ENCODE peak calls at places on chromosomes 2 and 18, in six cellular contexts. R is stomach, T is K562, N is H1, H is esophagus muscularis mucosa, Z is suprapubic skin. L is an unnamed sample.

GRCh38 chr2:16508061-16508851 is 157.4 kb downstream of the CYRIA start:
- DNase-seq in R (peak; percentile 62), T (peak; percentile 23), N (peak; percentile 82), H (no peak), Z (no peak), L (peak; percentile 43)

GRCh38 chr2:202127793-202128215 is 54.7 kb downstream of the KIAA2012 start:
- DNase-seq in R (no peak), T (no peak), N (no peak), H (no peak), Z (no peak), L (no peak)

GRCh38 chr2:29011650-29012060 is 30.6 kb downstream of the TOGARAM2 start:
- DNase-seq in R (peak; percentile 76), T (no peak), N (no peak), H (no peak), Z (no peak), L (peak; percentile 68)

GRCh38 chr2:232350804-232351685 is 27.5 kb upstream of the ALPP start:
- DNase-seq in R (no peak), T (no peak), N (peak; percentile 54), H (no peak), Z (peak; percentile 77), L (no peak)

GRCh38 chr2:227410191-227410590 is 22.4 kb upstream of the SCYGR1 start:
- DNase-seq in R (no peak), T (no peak), N (no peak), H (no peak), Z (no peak), L (no peak)

GRCh38 chr2:122539920-122540319 is 784.5 kb downstream of the TSN start:
- DNase-seq in R (no peak), T (no peak), N (no peak), H (no peak), Z (no peak), L (no peak)

GRCh38 chr2:240905176-240905781 is 857 bp upstream of the CROCC2 start:
- DNase-seq in R (peak; percentile 46), T (no peak), N (no peak), H (no peak), Z (no peak), L (no peak)

GRCh38 chr2:59029058-59029457 is 787.9 kb upstream of the FANCL start:
- DNase-seq in R (no peak), T (no peak), N (no peak), H (no peak), Z (no peak), L (no peak)

GRCh38 chr2:228700638-228701037 is 519.2 kb upstream of the SPHKAP start:
- DNase-seq in R (no peak), T (no peak), N (no peak), H (no peak), Z (no peak), L (no peak)

GRCh38 chr2:172211507-172211906 is 108.8 kb upstream of the DLX2 start:
- DNase-seq in R (no peak), T (no peak), N (no peak), H (peak; percentile 17), Z (no peak), L (no peak)

GRCh38 chr2:172207916-172208315 is 105.2 kb upstream of the DLX2 start:
- DNase-seq in R (no peak), T (no peak), N (no peak), H (no peak), Z (no peak), L (no peak)

GRCh38 chr2:172204762-172205161 is 102.1 kb upstream of the DLX2 start:
- DNase-seq in R (no peak), T (no peak), N (no peak), H (no peak), Z (no peak), L (no peak)

GRCh38 chr2:172210599-172210998 is 107.9 kb upstream of the DLX2 start:
- DNase-seq in R (no peak), T (no peak), N (no peak), H (no peak), Z (no peak), L (no peak)

DNA sequence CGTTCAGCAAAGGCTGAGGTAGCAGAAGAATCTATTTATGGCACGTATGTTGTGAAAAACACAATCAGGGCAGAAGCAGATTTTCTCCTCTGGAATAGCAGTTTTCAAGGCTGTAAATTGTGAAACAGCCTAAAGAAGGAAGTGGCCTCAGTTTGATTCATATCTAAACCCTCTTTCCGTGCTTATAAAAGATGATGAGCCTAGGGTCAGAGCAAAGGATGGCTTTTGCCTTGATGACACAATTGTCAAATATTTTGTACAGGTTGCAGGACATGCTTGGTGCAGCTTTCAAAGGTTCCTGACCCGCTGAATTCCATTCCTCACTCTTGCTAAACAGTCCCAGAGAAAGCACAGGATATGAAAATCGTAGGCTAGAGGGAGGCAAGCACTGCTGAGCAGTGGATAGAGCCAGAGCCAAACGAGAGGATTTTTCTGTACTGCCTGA is 106.2 kb upstream of the DLX2 start:
- DNase-seq in R (no peak), T (no peak), N (no peak), H (no peak), Z (no peak), L (no peak)
- TF ChIP-seq CTCF in R (no peak), T (no peak), N (no peak), H (no peak), Z (no peak), L (no peak)

GRCh38 chr2:204670124-204670523 is 124.8 kb downstream of the PARD3B start:
- DNase-seq in R (peak; percentile 44), T (no peak), N (no peak), H (no peak), Z (no peak), L (no peak)

GRCh38 chr2:204669386-204669785 is 124.1 kb downstream of the PARD3B start:
- DNase-seq in R (no peak), T (no peak), N (no peak), H (no peak), Z (no peak), L (no peak)

GRCh38 chr2:204678031-204678430 is 132.8 kb downstream of the PARD3B start:
- DNase-seq in R (no peak), T (no peak), N (no peak), H (no peak), Z (no peak), L (no peak)

GRCh38 chr2:204670756-204671155 is 125.5 kb downstream of the PARD3B start:
- DNase-seq in R (no peak), T (no peak), N (no peak), H (no peak), Z (no peak), L (no peak)

GRCh38 chr2:204673877-204674276 is 128.6 kb downstream of the PARD3B start:
- DNase-seq in R (no peak), T (no peak), N (no peak), H (no peak), Z (no peak), L (no peak)
- TF ChIP-seq POLR2AphosphoS5 in R (no peak), T (no peak), N (no peak), H (no peak), Z (no peak), L (no peak)

GRCh38 chr18:44759925-44760342 is 79.2 kb downstream of the SETBP1 start:
- DNase-seq in R (no peak), T (no peak), N (no peak), H (no peak), Z (no peak), L (no peak)

GRCh38 chr18:44764863-44765262 is 84.2 kb downstream of the SETBP1 start:
- DNase-seq in R (no peak), T (no peak), N (no peak), H (no peak), Z (no peak), L (no peak)

GRCh38 chr18:44758821-44759624 is 78.3 kb downstream of the SETBP1 start:
- DNase-seq in R (no peak), T (no peak), N (no peak), H (no peak), Z (no peak), L (peak; percentile 39)

GRCh38 chr18:44763327-44763726 is 82.6 kb downstream of the SETBP1 start:
- DNase-seq in R (no peak), T (no peak), N (no peak), H (no peak), Z (no peak), L (no peak)

GRCh38 chr18:44761812-44762211 is 81.1 kb downstream of the SETBP1 start:
- DNase-seq in R (peak; percentile 88), T (no peak), N (no peak), H (no peak), Z (no peak), L (peak; percentile 38)
- TF ChIP-seq EP300 in R (no peak), T (no peak), N (no peak), H (no peak), Z (no peak), L (no peak)

GRCh38 chr18:58581265-58581664 is 47.6 kb downstream of the ALPK2 start:
- DNase-seq in R (no peak), T (no peak), N (no peak), H (no peak), Z (no peak), L (no peak)

GRCh38 chr18:58579561-58580047 is 49.3 kb downstream of the ALPK2 start:
- DNase-seq in R (no peak), T (no peak), N (no peak), H (no peak), Z (no peak), L (no peak)

GRCh38 chr18:58580078-58580477 is 48.8 kb downstream of the ALPK2 start:
- DNase-seq in R (no peak), T (no peak), N (no peak), H (no peak), Z (no peak), L (no peak)

GRCh38 chr18:58578835-58579560 is 49.9 kb downstream of the ALPK2 start:
- DNase-seq in R (no peak), T (no peak), N (no peak), H (no peak), Z (no peak), L (no peak)

DNA sequence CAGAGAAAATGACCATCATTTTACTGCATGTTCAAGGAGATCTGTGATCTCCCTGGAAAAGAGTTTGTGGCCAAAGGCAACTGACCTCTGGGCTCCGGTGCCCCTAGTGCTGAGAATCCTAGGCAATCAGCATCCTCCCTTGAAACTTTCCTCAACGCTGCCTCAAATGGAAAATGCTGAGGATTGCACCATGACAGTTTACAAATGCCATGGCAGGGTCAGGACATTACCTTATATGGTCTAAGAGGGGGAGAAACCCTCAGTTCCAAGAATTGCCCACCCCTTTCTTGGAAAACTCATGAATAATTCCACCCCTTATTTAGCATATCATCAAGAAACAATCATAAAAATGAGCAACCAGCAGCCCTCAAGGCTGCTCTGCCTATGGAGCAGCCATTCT is 48.3 kb downstream of the ALPK2 start:
- DNase-seq in R (no peak), T (no peak), N (no peak), H (no peak), Z (no peak), L (no peak)
- TF ChIP-seq CTCF in R (no peak), T (no peak), N (peak; percentile 79), H (no peak), Z (no peak), L (no peak)

DNA sequence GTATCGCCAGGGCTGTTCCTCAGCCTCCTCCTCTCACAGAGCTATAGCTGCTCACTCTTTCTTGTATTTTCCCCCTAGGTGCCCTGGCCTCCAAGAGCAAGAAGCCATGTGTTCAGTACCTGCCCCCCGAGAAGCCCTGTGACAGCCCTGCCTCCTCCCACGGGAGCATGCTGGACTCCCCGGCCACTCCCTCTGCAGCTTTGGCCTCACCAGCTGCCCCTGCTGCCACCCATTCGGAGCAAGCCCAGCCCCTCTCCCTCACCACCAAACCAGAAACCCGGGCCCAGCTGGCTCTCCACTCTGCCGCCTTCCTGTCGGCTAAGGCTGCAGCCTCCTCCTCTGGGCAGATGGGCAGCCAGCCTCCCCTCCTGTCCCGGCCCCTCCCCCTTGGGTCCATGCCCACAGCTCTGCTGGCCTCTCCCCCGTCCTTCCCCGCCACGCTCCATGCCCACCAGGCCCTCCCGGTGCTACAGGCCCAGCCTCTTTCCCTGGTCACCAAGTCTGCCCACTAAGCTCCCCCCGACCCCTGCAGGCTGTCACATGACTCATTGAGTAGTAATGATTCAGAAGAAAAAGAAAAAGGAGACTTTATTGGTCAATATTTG is 18.7 kb downstream of the TGOLN2 start:
- DNase-seq in R (peak; percentile 55), T (no peak), N (no peak), H (no peak), Z (no peak), L (peak; percentile 73)
- TF ChIP-seq POLR2AphosphoS5 in R (no peak), T (no peak), N (peak; percentile 3), H (no peak), Z (no peak), L (peak; percentile 20)

L was measured in transverse colon.